ENCODE peak calls at places on chromosomes 4 and X, in seven cellular contexts. J is Karpas-422; E is fibroblast of villous mesenchyme; M is activated CD8-positive, alpha-beta memory T cell treated with anti-CD3 and anti-CD28 coated beads for 24 hours; X is right atrium auricular region; V is ureter; F is activated T-cell treated with anti-CD3 and anti-CD28 coated beads for 1 hour. D is an unnamed sample.

GRCh38 chr4:113212613-113213012 is 163.2 kb downstream of the ANK2 start:
- DNase-seq in J (no peak), M (no peak), E (no peak), X (no peak), F (no peak), V (no peak), D (no peak)

GRCh38 chr4:129336457-129336856 is 240.5 kb downstream of the C4orf33 start:
- DNase-seq in E (no peak), J (no peak), X (no peak), V (no peak), F (no peak), M (no peak), D (no peak)

GRCh38 chr4:105455998-105456397 is 17.9 kb downstream of the PPA2 start:
- DNase-seq in J (no peak), F (no peak), X (no peak), E (peak; percentile 86), M (no peak), V (no peak), D (no peak)

GRCh38 chrX:39527045-39527444 is 570.7 kb downstream of the BCOR start:
- DNase-seq in E (peak; percentile 18), J (no peak), M (no peak), X (no peak), V (no peak), F (no peak), D (no peak)

GRCh38 chr4:118206627-118207026 is 146.2 kb downstream of the PRSS12 start:
- DNase-seq in X (no peak), M (no peak), V (no peak), J (no peak), E (no peak), F (no peak), D (no peak)

GRCh38 chr4:41132055-41132683 is 82.2 kb downstream of the APBB2 start:
- DNase-seq in J (no peak), X (no peak), V (peak; percentile 49), F (no peak), M (no peak), E (no peak), D (peak; percentile 53)

GRCh38 chr4:6112606-6113290 is 87.6 kb downstream of the JAKMIP1 start:
- DNase-seq in X (no peak), E (no peak), V (no peak), M (peak; percentile 45), J (no peak), F (no peak), D (no peak)

GRCh38 chrX:134886201-134886600 is 104.6 kb upstream of the SMIM10 start:
- DNase-seq in E (peak; percentile 58), F (no peak), X (no peak), J (no peak), M (no peak), V (no peak), D (peak; percentile 49)

GRCh38 chrX:77793950-77794349 is 7.9 kb upstream of the ATRX start:
- DNase-seq in E (no peak), J (no peak), F (no peak), X (no peak), V (no peak), M (no peak), D (no peak)

GRCh38 chr4:102684605-102685052 is 76.1 kb downstream of the MANBA start:
- DNase-seq in X (no peak), V (no peak), E (peak; percentile 76), M (no peak), J (no peak), F (no peak), D (peak; percentile 69)

GRCh38 chr4:112031712-112032328 is 113.4 kb upstream of the FAM241A start:
- DNase-seq in F (no peak), V (no peak), J (peak; percentile 75), E (peak; percentile 69), X (no peak), M (no peak), D (peak; percentile 48)

GRCh38 chr4:13627606-13628301 is at the start of gene BOD1L1:
- DNase-seq in M (peak; percentile 90), E (peak; percentile 91), F (peak; percentile 59), X (peak; percentile 89), V (peak; percentile 92), J (peak; percentile 96), D (peak; percentile 78)

GRCh38 chrX:150038977-150039599 is 100.8 kb upstream of the EOLA2 start:
- DNase-seq in E (no peak), X (no peak), M (no peak), J (no peak), F (no peak), V (no peak), D (no peak)

GRCh38 chrX:6708676-6709075 is 173.8 kb upstream of the VCX3A start:
- DNase-seq in F (no peak), X (no peak), V (no peak), J (no peak), E (no peak), M (no peak), D (no peak)

GRCh38 chr4:53717064-53717549 is 125.8 kb upstream of the LNX1 start:
- DNase-seq in X (no peak), J (no peak), E (peak; percentile 76), V (no peak), F (no peak), M (no peak), D (no peak)

GRCh38 chr4:39528056-39528465 is 822 bp upstream of the UGDH start:
- DNase-seq in V (peak; percentile 83), E (peak; percentile 90), J (peak; percentile 55), F (no peak), X (peak; percentile 90), M (no peak), D (peak; percentile 77)

GRCh38 chrX:118188977-118189376 is 72.4 kb upstream of the KLHL13 start:
- DNase-seq in J (no peak), E (no peak), M (no peak), X (no peak), V (no peak), F (no peak), D (no peak)

GRCh38 chr4:156805696-156806095 is 165.9 kb downstream of the PDGFC start:
- DNase-seq in V (no peak), M (no peak), E (no peak), J (no peak), X (no peak), F (no peak), D (peak; percentile 20)

GRCh38 chr4:185183622-185184281 is 20.0 kb downstream of the CFAP97 start:
- DNase-seq in J (peak; percentile 89), F (peak; percentile 75), E (peak; percentile 93), M (peak; percentile 81), X (peak; percentile 84), V (peak; percentile 84), D (peak; percentile 55)

GRCh38 chrX:147912093-147912801 is 528 bp downstream of the FMR1 start:
- DNase-seq in M (peak; percentile 74), E (peak; percentile 54), V (peak; percentile 49), F (peak; percentile 5), J (peak; percentile 80), X (no peak), D (peak; percentile 7)

GRCh38 chr4:188372856-188373255 is 233.6 kb downstream of the TRIML1 start:
- DNase-seq in E (peak; percentile 8), V (no peak), M (no peak), X (no peak), F (no peak), J (no peak), D (no peak)

GRCh38 chr4:185039508-185040273 is 21.4 kb downstream of the HELT start:
- DNase-seq in V (peak; percentile 55), M (peak; percentile 67), F (peak; percentile 33), E (peak; percentile 71), J (peak; percentile 71), X (no peak), D (peak; percentile 70)

GRCh38 chr4:111943796-111944203 is 201.5 kb upstream of the FAM241A start:
- DNase-seq in V (peak; percentile 45), F (no peak), M (no peak), X (peak; percentile 60), J (peak; percentile 67), E (peak; percentile 42), D (peak; percentile 65)

GRCh38 chrX:1788300-1788911 is 173.5 kb downstream of the ASMT start:
- DNase-seq in V (peak; percentile 29), J (no peak), E (no peak), F (no peak), M (no peak), X (no peak), D (no peak)

GRCh38 chr4:2296621-2297601 is 35.0 kb upstream of the MXD4 start:
- DNase-seq in E (no peak), X (no peak), J (no peak), V (peak; percentile 36), F (no peak), M (peak; percentile 70), D (no peak)

GRCh38 chr4:182938213-182938645 is 21.0 kb upstream of the DCTD start:
- DNase-seq in J (peak; percentile 61), X (peak; percentile 80), V (peak; percentile 78), E (peak; percentile 69), M (peak; percentile 86), F (peak; percentile 46), D (peak; percentile 68)

GRCh38 chrX:134554291-134554690 is 94.3 kb downstream of the HPRT1 start:
- DNase-seq in M (no peak), F (no peak), X (no peak), J (no peak), E (no peak), V (no peak), D (no peak)

GRCh38 chr4:150720973-150721518 is 139.1 kb downstream of the MAB21L2 start:
- DNase-seq in J (no peak), M (no peak), F (no peak), X (no peak), V (no peak), E (peak; percentile 3), D (no peak)

D was measured in RWPE1.